ENCODE peak calls at places on chromosome 6, in five cellular contexts. One of them, this sample, is unnamed.

GRCh38 chr6:10316327-10316726 is 98.5 kb downstream of the TFAP2A start:
- DNase-seq in AG09319: peak; percentile 77
- DNase-seq in ovary: no peak
- DNase-seq in central memory CD4-positive, alpha-beta T cell: no peak
- DNase-seq in CD8-positive, alpha-beta memory T cell: no peak
- DNase-seq in this sample: no peak

GRCh38 chr6:121485359-121485809 is 49.9 kb downstream of the GJA1 start:
- DNase-seq in AG09319: no peak
- DNase-seq in ovary: no peak
- DNase-seq in central memory CD4-positive, alpha-beta T cell: no peak
- DNase-seq in CD8-positive, alpha-beta memory T cell: no peak
- DNase-seq in this sample: no peak

GRCh38 chr6:21348462-21349195 is 244.9 kb upstream of the SOX4 start:
- DNase-seq in AG09319: no peak
- DNase-seq in ovary: peak; percentile 25
- DNase-seq in central memory CD4-positive, alpha-beta T cell: no peak
- DNase-seq in CD8-positive, alpha-beta memory T cell: no peak
- DNase-seq in this sample: peak; percentile 21

GRCh38 chr6:125421853-125422252 is 120.1 kb upstream of the HDDC2 start:
- DNase-seq in AG09319: no peak
- DNase-seq in ovary: peak; percentile 13
- DNase-seq in central memory CD4-positive, alpha-beta T cell: no peak
- DNase-seq in CD8-positive, alpha-beta memory T cell: no peak
- DNase-seq in this sample: peak; percentile 18

GRCh38 chr6:116406678-116407345 is 36.1 kb downstream of the DSE start:
- DNase-seq in AG09319: no peak
- DNase-seq in ovary: no peak
- DNase-seq in central memory CD4-positive, alpha-beta T cell: no peak
- DNase-seq in CD8-positive, alpha-beta memory T cell: no peak
- DNase-seq in this sample: no peak

GRCh38 chr6:109440325-109441068 is at the start of the genes PPIL6 and SMPD2:
- DNase-seq in AG09319: peak; percentile 75
- DNase-seq in ovary: peak; percentile 94
- DNase-seq in central memory CD4-positive, alpha-beta T cell: peak; percentile 78
- DNase-seq in CD8-positive, alpha-beta memory T cell: peak; percentile 73
- DNase-seq in this sample: peak; percentile 90

GRCh38 chr6:161219336-161220079 is 54.4 kb downstream of the AGPAT4 start:
- DNase-seq in AG09319: no peak
- DNase-seq in ovary: no peak
- DNase-seq in central memory CD4-positive, alpha-beta T cell: no peak
- DNase-seq in CD8-positive, alpha-beta memory T cell: no peak
- DNase-seq in this sample: no peak

GRCh38 chr6:26251354-26252081 is 113.5 kb upstream of the BTN3A2 start:
- DNase-seq in AG09319: peak; percentile 67
- DNase-seq in ovary: no peak
- DNase-seq in central memory CD4-positive, alpha-beta T cell: peak; percentile 74
- DNase-seq in CD8-positive, alpha-beta memory T cell: peak; percentile 21
- DNase-seq in this sample: peak; percentile 17

GRCh38 chr6:124961784-124962611 is at the start of gene RNF217:
- DNase-seq in AG09319: no peak
- DNase-seq in ovary: peak; percentile 83
- DNase-seq in central memory CD4-positive, alpha-beta T cell: no peak
- DNase-seq in CD8-positive, alpha-beta memory T cell: no peak
- DNase-seq in this sample: peak; percentile 73

GRCh38 chr6:46921059-46921458 is 679 bp downstream of the ADGRF5 start:
- DNase-seq in AG09319: no peak
- DNase-seq in ovary: no peak
- DNase-seq in central memory CD4-positive, alpha-beta T cell: no peak
- DNase-seq in CD8-positive, alpha-beta memory T cell: no peak
- DNase-seq in this sample: no peak

GRCh38 chr6:91167846-91168245 is 581.0 kb upstream of the MAP3K7 start:
- DNase-seq in AG09319: no peak
- DNase-seq in ovary: no peak
- DNase-seq in central memory CD4-positive, alpha-beta T cell: no peak
- DNase-seq in CD8-positive, alpha-beta memory T cell: no peak
- DNase-seq in this sample: no peak

GRCh38 chr6:104884867-104885517 is 25.3 kb upstream of the HACE1 start:
- DNase-seq in AG09319: no peak
- DNase-seq in ovary: no peak
- DNase-seq in central memory CD4-positive, alpha-beta T cell: no peak
- DNase-seq in CD8-positive, alpha-beta memory T cell: no peak
- DNase-seq in this sample: no peak

GRCh38 chr6:85346196-85346595 is 103.7 kb upstream of the NT5E start:
- DNase-seq in AG09319: no peak
- DNase-seq in ovary: no peak
- DNase-seq in central memory CD4-positive, alpha-beta T cell: no peak
- DNase-seq in CD8-positive, alpha-beta memory T cell: no peak
- DNase-seq in this sample: no peak

GRCh38 chr6:23280445-23280844 is 711.1 kb downstream of the HDGFL1 start:
- DNase-seq in AG09319: no peak
- DNase-seq in ovary: no peak
- DNase-seq in central memory CD4-positive, alpha-beta T cell: no peak
- DNase-seq in CD8-positive, alpha-beta memory T cell: no peak
- DNase-seq in this sample: no peak

GRCh38 chr6:125546827-125547226 is 202.6 kb upstream of the HEY2 start:
- DNase-seq in AG09319: no peak
- DNase-seq in ovary: no peak
- DNase-seq in central memory CD4-positive, alpha-beta T cell: no peak
- DNase-seq in CD8-positive, alpha-beta memory T cell: no peak
- DNase-seq in this sample: no peak

GRCh38 chr6:133768656-133769295 is 120.1 kb upstream of the TCF21 start:
- DNase-seq in AG09319: no peak
- DNase-seq in ovary: peak; percentile 51
- DNase-seq in central memory CD4-positive, alpha-beta T cell: no peak
- DNase-seq in CD8-positive, alpha-beta memory T cell: no peak
- DNase-seq in this sample: no peak

GRCh38 chr6:167145468-167145867 is 12.3 kb downstream of the GPR31 start:
- DNase-seq in AG09319: no peak
- DNase-seq in ovary: no peak
- DNase-seq in central memory CD4-positive, alpha-beta T cell: no peak
- DNase-seq in CD8-positive, alpha-beta memory T cell: no peak
- DNase-seq in this sample: no peak

This sample was measured in left ventricle myocardium inferior.